ENCODE peak calls at places on chromosomes 7 and 10, in eight cellular contexts. One of them, this sample, is unnamed.

GRCh38 chr7:55271661-55272060 is 93.5 kb upstream of the LANCL2 start:
- DNase-seq in HTR-8/SVneo: no peak
- DNase-seq in LoVo: no peak
- DNase-seq in activated gamma-delta T cell treated with anti-CD3 and anti-CD28 coated beads, Interleukin-2, amount 50 U/mL, for 16 hours: no peak
- DNase-seq in stimulated activated CD8-positive, alpha-beta memory T cell treated with anti-CD3 and anti-CD28 coated beads, Interleukin-15, amount 100 ng/mL, for 24 hours: no peak
- DNase-seq in WTC11: no peak
- DNase-seq in T-cell: no peak
- DNase-seq in progenitor cell of endocrine pancreas: no peak
- DNase-seq in this sample: no peak

GRCh38 chr10:78341953-78342614 is 308.4 kb downstream of the RPS24 start:
- DNase-seq in activated gamma-delta T cell treated with anti-CD3 and anti-CD28 coated beads, Interleukin-2, amount 50 U/mL, for 16 hours: no peak
- DNase-seq in T-cell: peak
- DNase-seq in progenitor cell of endocrine pancreas: no peak
- DNase-seq in WTC11: no peak
- DNase-seq in stimulated activated CD8-positive, alpha-beta memory T cell treated with anti-CD3 and anti-CD28 coated beads, Interleukin-15, amount 100 ng/mL, for 24 hours: no peak
- DNase-seq in HTR-8/SVneo: no peak
- DNase-seq in LoVo: no peak
- DNase-seq in this sample: no peak

GRCh38 chr10:10564081-10564480 is 453.6 kb upstream of the CELF2 start:
- DNase-seq in LoVo: no peak
- DNase-seq in HTR-8/SVneo: no peak
- DNase-seq in T-cell: no peak
- DNase-seq in stimulated activated CD8-positive, alpha-beta memory T cell treated with anti-CD3 and anti-CD28 coated beads, Interleukin-15, amount 100 ng/mL, for 24 hours: no peak
- DNase-seq in WTC11: no peak
- DNase-seq in progenitor cell of endocrine pancreas: no peak
- DNase-seq in activated gamma-delta T cell treated with anti-CD3 and anti-CD28 coated beads, Interleukin-2, amount 50 U/mL, for 16 hours: no peak
- DNase-seq in this sample: no peak

GRCh38 chr10:51683031-51683830 is 16.2 kb downstream of the CSTF2T start:
- DNase-seq in LoVo: no peak
- DNase-seq in WTC11: no peak
- DNase-seq in HTR-8/SVneo: no peak
- DNase-seq in activated gamma-delta T cell treated with anti-CD3 and anti-CD28 coated beads, Interleukin-2, amount 50 U/mL, for 16 hours: no peak
- DNase-seq in stimulated activated CD8-positive, alpha-beta memory T cell treated with anti-CD3 and anti-CD28 coated beads, Interleukin-15, amount 100 ng/mL, for 24 hours: no peak
- DNase-seq in T-cell: no peak
- DNase-seq in progenitor cell of endocrine pancreas: no peak
- DNase-seq in this sample: no peak

GRCh38 chr10:131444286-131444685 is 132.8 kb upstream of the TCERG1L start:
- DNase-seq in progenitor cell of endocrine pancreas: no peak
- DNase-seq in HTR-8/SVneo: no peak
- DNase-seq in activated gamma-delta T cell treated with anti-CD3 and anti-CD28 coated beads, Interleukin-2, amount 50 U/mL, for 16 hours: no peak
- DNase-seq in WTC11: no peak
- DNase-seq in stimulated activated CD8-positive, alpha-beta memory T cell treated with anti-CD3 and anti-CD28 coated beads, Interleukin-15, amount 100 ng/mL, for 24 hours: no peak
- DNase-seq in T-cell: no peak
- DNase-seq in LoVo: no peak
- DNase-seq in this sample: no peak

GRCh38 chr10:72081772-72082590 is 6.4 kb downstream of the SPOCK2 start:
- DNase-seq in LoVo: peak
- DNase-seq in WTC11: no peak
- DNase-seq in progenitor cell of endocrine pancreas: no peak
- DNase-seq in HTR-8/SVneo: no peak
- DNase-seq in T-cell: peak
- DNase-seq in activated gamma-delta T cell treated with anti-CD3 and anti-CD28 coated beads, Interleukin-2, amount 50 U/mL, for 16 hours: no peak
- DNase-seq in stimulated activated CD8-positive, alpha-beta memory T cell treated with anti-CD3 and anti-CD28 coated beads, Interleukin-15, amount 100 ng/mL, for 24 hours: no peak
- DNase-seq in this sample: peak

GRCh38 chr7:95549818-95550529 is 46.3 kb downstream of the PDK4 start:
- DNase-seq in T-cell: no peak
- DNase-seq in HTR-8/SVneo: peak
- DNase-seq in progenitor cell of endocrine pancreas: no peak
- DNase-seq in stimulated activated CD8-positive, alpha-beta memory T cell treated with anti-CD3 and anti-CD28 coated beads, Interleukin-15, amount 100 ng/mL, for 24 hours: no peak
- DNase-seq in activated gamma-delta T cell treated with anti-CD3 and anti-CD28 coated beads, Interleukin-2, amount 50 U/mL, for 16 hours: no peak
- DNase-seq in LoVo: peak
- DNase-seq in WTC11: no peak
- DNase-seq in this sample: peak

GRCh38 chr7:26658698-26659084 is 205.7 kb downstream of the SKAP2 start:
- DNase-seq in activated gamma-delta T cell treated with anti-CD3 and anti-CD28 coated beads, Interleukin-2, amount 50 U/mL, for 16 hours: no peak
- DNase-seq in T-cell: no peak
- DNase-seq in stimulated activated CD8-positive, alpha-beta memory T cell treated with anti-CD3 and anti-CD28 coated beads, Interleukin-15, amount 100 ng/mL, for 24 hours: no peak
- DNase-seq in HTR-8/SVneo: no peak
- DNase-seq in progenitor cell of endocrine pancreas: no peak
- DNase-seq in WTC11: no peak
- DNase-seq in LoVo: no peak
- DNase-seq in this sample: no peak

GRCh38 chr7:130458256-130458655 is 17.4 kb upstream of the CEP41 start:
- DNase-seq in HTR-8/SVneo: no peak
- DNase-seq in T-cell: no peak
- DNase-seq in activated gamma-delta T cell treated with anti-CD3 and anti-CD28 coated beads, Interleukin-2, amount 50 U/mL, for 16 hours: no peak
- DNase-seq in progenitor cell of endocrine pancreas: no peak
- DNase-seq in WTC11: no peak
- DNase-seq in LoVo: no peak
- DNase-seq in stimulated activated CD8-positive, alpha-beta memory T cell treated with anti-CD3 and anti-CD28 coated beads, Interleukin-15, amount 100 ng/mL, for 24 hours: no peak
- DNase-seq in this sample: no peak

GRCh38 chr7:23268746-23269145 is 22.2 kb downstream of the GPNMB start:
- DNase-seq in WTC11: no peak
- DNase-seq in stimulated activated CD8-positive, alpha-beta memory T cell treated with anti-CD3 and anti-CD28 coated beads, Interleukin-15, amount 100 ng/mL, for 24 hours: no peak
- DNase-seq in LoVo: no peak
- DNase-seq in HTR-8/SVneo: no peak
- DNase-seq in T-cell: no peak
- DNase-seq in progenitor cell of endocrine pancreas: no peak
- DNase-seq in activated gamma-delta T cell treated with anti-CD3 and anti-CD28 coated beads, Interleukin-2, amount 50 U/mL, for 16 hours: no peak
- DNase-seq in this sample: no peak

GRCh38 chr7:138720286-138720685 is 19.1 kb upstream of the SVOPL start:
- DNase-seq in progenitor cell of endocrine pancreas: no peak
- DNase-seq in HTR-8/SVneo: no peak
- DNase-seq in LoVo: no peak
- DNase-seq in T-cell: no peak
- DNase-seq in stimulated activated CD8-positive, alpha-beta memory T cell treated with anti-CD3 and anti-CD28 coated beads, Interleukin-15, amount 100 ng/mL, for 24 hours: no peak
- DNase-seq in activated gamma-delta T cell treated with anti-CD3 and anti-CD28 coated beads, Interleukin-2, amount 50 U/mL, for 16 hours: no peak
- DNase-seq in WTC11: no peak
- DNase-seq in this sample: peak

GRCh38 chr10:99461230-99461629 is 30.8 kb upstream of the GOT1 start:
- DNase-seq in WTC11: no peak
- DNase-seq in T-cell: no peak
- DNase-seq in activated gamma-delta T cell treated with anti-CD3 and anti-CD28 coated beads, Interleukin-2, amount 50 U/mL, for 16 hours: no peak
- DNase-seq in LoVo: no peak
- DNase-seq in stimulated activated CD8-positive, alpha-beta memory T cell treated with anti-CD3 and anti-CD28 coated beads, Interleukin-15, amount 100 ng/mL, for 24 hours: no peak
- DNase-seq in progenitor cell of endocrine pancreas: no peak
- DNase-seq in HTR-8/SVneo: no peak
- DNase-seq in this sample: peak

GRCh38 chr7:100545636-100546128 is 6.7 kb downstream of the AGFG2 start:
- DNase-seq in activated gamma-delta T cell treated with anti-CD3 and anti-CD28 coated beads, Interleukin-2, amount 50 U/mL, for 16 hours: peak
- DNase-seq in WTC11: no peak
- DNase-seq in LoVo: peak
- DNase-seq in T-cell: no peak
- DNase-seq in stimulated activated CD8-positive, alpha-beta memory T cell treated with anti-CD3 and anti-CD28 coated beads, Interleukin-15, amount 100 ng/mL, for 24 hours: no peak
- DNase-seq in progenitor cell of endocrine pancreas: no peak
- DNase-seq in HTR-8/SVneo: peak
- DNase-seq in this sample: peak

GRCh38 chr7:157772486-157773130 is 435.8 kb downstream of the DNAJB6 start:
- DNase-seq in stimulated activated CD8-positive, alpha-beta memory T cell treated with anti-CD3 and anti-CD28 coated beads, Interleukin-15, amount 100 ng/mL, for 24 hours: no peak
- DNase-seq in activated gamma-delta T cell treated with anti-CD3 and anti-CD28 coated beads, Interleukin-2, amount 50 U/mL, for 16 hours: no peak
- DNase-seq in HTR-8/SVneo: no peak
- DNase-seq in LoVo: no peak
- DNase-seq in T-cell: no peak
- DNase-seq in WTC11: no peak
- DNase-seq in progenitor cell of endocrine pancreas: no peak
- DNase-seq in this sample: no peak

GRCh38 chr7:156764016-156764669 is 123.6 kb downstream of the RNF32 start:
- DNase-seq in stimulated activated CD8-positive, alpha-beta memory T cell treated with anti-CD3 and anti-CD28 coated beads, Interleukin-15, amount 100 ng/mL, for 24 hours: no peak
- DNase-seq in progenitor cell of endocrine pancreas: no peak
- DNase-seq in LoVo: peak
- DNase-seq in HTR-8/SVneo: peak
- DNase-seq in T-cell: no peak
- DNase-seq in activated gamma-delta T cell treated with anti-CD3 and anti-CD28 coated beads, Interleukin-2, amount 50 U/mL, for 16 hours: no peak
- DNase-seq in WTC11: peak
- DNase-seq in this sample: peak

This sample was measured in RWPE1.